ENCODE peak calls at places on chromosomes 13 and 19, in five cellular contexts. One of them, this sample, is unnamed.

GRCh38 chr13:107301724-107302374 is 733.9 kb upstream of the ARGLU1 start:
- DNase-seq in cardiac fibroblast: peak
- DNase-seq in BJ: no peak
- DNase-seq in cardiac muscle cell: peak
- DNase-seq in astrocyte of the cerebellum: no peak
- DNase-seq in this sample: no peak

GRCh38 chr19:34555447-34555846 is 73.9 kb downstream of the WTIP start:
- DNase-seq in cardiac fibroblast: peak
- DNase-seq in BJ: no peak
- DNase-seq in cardiac muscle cell: peak
- DNase-seq in astrocyte of the cerebellum: no peak
- DNase-seq in this sample: no peak

GRCh38 chr13:76552373-76552772 is 333.8 kb downstream of the KCTD12 start:
- DNase-seq in cardiac fibroblast: peak
- DNase-seq in BJ: no peak
- DNase-seq in cardiac muscle cell: peak
- DNase-seq in astrocyte of the cerebellum: no peak
- DNase-seq in this sample: no peak

GRCh38 chr13:23505007-23505406 is 65.2 kb upstream of the TNFRSF19 start:
- DNase-seq in cardiac fibroblast: peak
- DNase-seq in BJ: peak
- DNase-seq in cardiac muscle cell: peak
- DNase-seq in astrocyte of the cerebellum: no peak
- DNase-seq in this sample: no peak

GRCh38 chr13:39506559-39507390 is 96.2 kb downstream of the LHFPL6 start:
- DNase-seq in cardiac fibroblast: no peak
- DNase-seq in BJ: no peak
- DNase-seq in cardiac muscle cell: no peak
- DNase-seq in astrocyte of the cerebellum: no peak
- DNase-seq in this sample: no peak

GRCh38 chr13:77429320-77430142 is 102.6 kb upstream of the MYCBP2 start:
- DNase-seq in cardiac fibroblast: no peak
- DNase-seq in BJ: no peak
- DNase-seq in cardiac muscle cell: no peak
- DNase-seq in astrocyte of the cerebellum: peak
- DNase-seq in this sample: no peak

GRCh38 chr13:33524086-33524485 is 238.5 kb upstream of the STARD13 start:
- DNase-seq in cardiac fibroblast: peak
- DNase-seq in BJ: peak
- DNase-seq in cardiac muscle cell: peak
- DNase-seq in astrocyte of the cerebellum: peak
- DNase-seq in this sample: peak

GRCh38 chr19:48537541-48537940 is 14.4 kb upstream of the SULT2B1 start:
- DNase-seq in cardiac fibroblast: no peak
- DNase-seq in BJ: no peak
- DNase-seq in cardiac muscle cell: no peak
- DNase-seq in astrocyte of the cerebellum: no peak
- DNase-seq in this sample: no peak

GRCh38 chr19:18006895-18007604 is 920 bp upstream of the ARRDC2 start:
- DNase-seq in cardiac fibroblast: peak
- DNase-seq in BJ: no peak
- DNase-seq in cardiac muscle cell: peak
- DNase-seq in astrocyte of the cerebellum: peak
- DNase-seq in this sample: no peak

DNA sequence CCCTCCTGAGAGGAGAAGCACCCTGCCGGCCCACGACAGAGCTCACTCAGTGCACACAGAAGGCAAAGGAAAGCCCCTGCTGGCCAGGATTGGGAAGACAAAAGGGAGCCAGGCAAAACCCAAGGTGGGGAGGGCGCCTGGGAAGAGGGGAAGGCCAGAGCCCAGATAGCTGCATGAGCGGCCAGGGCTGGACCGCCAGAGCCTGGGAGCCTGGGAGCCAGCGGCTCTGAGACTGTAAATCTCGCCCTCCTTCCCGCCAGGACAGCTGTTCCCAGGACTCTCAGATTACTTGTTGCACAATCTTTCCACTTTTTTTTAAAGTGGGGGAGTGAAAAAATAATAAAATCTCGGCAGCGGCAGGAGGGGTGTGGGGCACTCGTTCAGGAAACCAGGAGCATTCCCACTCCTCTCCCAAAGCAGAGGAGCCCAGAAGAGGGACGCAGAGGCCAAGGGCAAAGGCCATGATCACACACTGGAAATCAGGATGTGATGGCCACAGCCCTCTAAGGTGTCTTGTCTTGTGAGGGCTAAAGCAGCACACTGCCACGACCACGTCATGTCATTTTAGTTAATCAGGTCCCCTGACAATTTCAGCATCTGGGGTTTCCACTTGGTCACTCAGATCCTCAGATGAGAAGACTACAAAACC is 19.6 kb upstream of the EPHX3 start:
- DNase-seq in cardiac fibroblast: peak
- DNase-seq in BJ: peak
- DNase-seq in cardiac muscle cell: peak
- DNase-seq in astrocyte of the cerebellum: peak
- DNase-seq in this sample: peak
- TF ChIP-seq CTCF in cardiac fibroblast: peak
- TF ChIP-seq CTCF in BJ: peak
- TF ChIP-seq CTCF in cardiac muscle cell: peak
- TF ChIP-seq CTCF in astrocyte of the cerebellum: peak
- TF ChIP-seq CTCF in this sample: peak

GRCh38 chr19:46661735-46662592 is 982 bp upstream of the DACT3 start:
- DNase-seq in cardiac fibroblast: peak
- DNase-seq in BJ: peak
- DNase-seq in cardiac muscle cell: peak
- DNase-seq in astrocyte of the cerebellum: peak
- DNase-seq in this sample: no peak
- H3K4me3 ChIP-seq in cardiac fibroblast: peak
- H3K4me3 ChIP-seq in BJ: peak
- H3K4me3 ChIP-seq in cardiac muscle cell: no peak
- H3K4me3 ChIP-seq in astrocyte of the cerebellum: peak
- H3K4me3 ChIP-seq in this sample: peak

DNA sequence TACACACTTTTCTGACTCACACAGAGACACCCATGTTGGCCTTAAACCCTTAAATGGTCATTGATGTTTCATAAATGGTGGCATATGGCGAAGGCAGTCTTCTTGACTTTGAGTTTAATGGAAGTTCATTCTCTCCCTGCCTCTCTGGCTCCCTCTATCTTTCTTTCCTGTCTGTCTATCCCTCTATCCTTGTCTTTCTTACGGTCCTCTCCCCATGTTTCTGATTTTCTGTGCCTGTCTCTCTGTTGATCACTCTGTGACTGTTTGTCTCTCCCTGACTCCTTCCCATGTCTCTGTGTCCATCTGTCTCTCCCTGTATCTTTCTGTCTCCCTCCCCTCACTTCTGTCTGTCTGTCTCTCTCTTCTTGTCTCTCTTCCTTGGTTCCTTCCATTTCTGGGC is 43.2 kb upstream of the SHKBP1 start:
- DNase-seq in cardiac fibroblast: no peak
- DNase-seq in BJ: no peak
- DNase-seq in cardiac muscle cell: no peak
- DNase-seq in astrocyte of the cerebellum: no peak
- DNase-seq in this sample: no peak
- TF ChIP-seq CTCF in cardiac fibroblast: peak
- TF ChIP-seq CTCF in BJ: peak
- TF ChIP-seq CTCF in cardiac muscle cell: peak
- TF ChIP-seq CTCF in astrocyte of the cerebellum: peak
- TF ChIP-seq CTCF in this sample: no peak

DNA sequence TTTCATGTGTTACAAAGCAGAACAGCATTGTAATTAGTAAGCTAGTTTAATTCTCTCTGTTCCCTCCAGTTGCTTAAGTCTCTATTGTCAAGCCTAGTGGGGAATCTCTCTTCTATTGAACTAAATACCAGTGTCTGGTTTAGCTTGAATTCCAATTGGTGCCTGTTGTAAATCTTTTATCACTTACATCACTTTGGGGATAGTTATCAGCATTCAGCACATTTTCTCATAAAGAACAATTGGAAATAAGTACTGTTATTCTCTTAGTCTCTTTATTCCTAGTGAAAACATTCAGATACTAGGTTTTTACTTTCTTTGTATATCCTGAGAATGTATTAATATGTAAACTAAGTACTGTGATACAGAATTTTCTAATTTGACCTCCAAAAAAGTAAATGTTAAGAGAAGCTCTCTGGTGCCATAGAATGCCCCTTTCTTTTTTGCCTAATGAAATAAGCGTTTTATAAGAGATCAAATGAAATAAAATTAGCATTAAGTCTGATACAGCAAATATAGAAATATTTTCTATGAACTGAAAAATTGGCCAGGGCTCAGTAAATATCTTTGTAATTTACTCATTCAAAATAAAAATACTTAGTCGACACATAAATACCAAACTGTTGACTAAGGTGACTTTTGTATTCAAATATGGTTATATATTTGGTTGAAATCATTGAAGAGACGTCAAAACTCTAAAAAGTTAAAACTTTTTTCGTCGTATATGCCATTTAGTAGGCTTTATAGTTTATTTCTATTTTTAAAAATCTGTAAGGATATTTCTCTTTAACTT is 25.4 kb downstream of the IPO5 start:
- DNase-seq in cardiac fibroblast: peak
- DNase-seq in BJ: no peak
- DNase-seq in cardiac muscle cell: peak
- DNase-seq in astrocyte of the cerebellum: peak
- DNase-seq in this sample: no peak
- H3K4me3 ChIP-seq in cardiac fibroblast: no peak
- H3K4me3 ChIP-seq in BJ: peak
- H3K4me3 ChIP-seq in cardiac muscle cell: peak
- H3K4me3 ChIP-seq in astrocyte of the cerebellum: peak
- H3K4me3 ChIP-seq in this sample: peak

DNA sequence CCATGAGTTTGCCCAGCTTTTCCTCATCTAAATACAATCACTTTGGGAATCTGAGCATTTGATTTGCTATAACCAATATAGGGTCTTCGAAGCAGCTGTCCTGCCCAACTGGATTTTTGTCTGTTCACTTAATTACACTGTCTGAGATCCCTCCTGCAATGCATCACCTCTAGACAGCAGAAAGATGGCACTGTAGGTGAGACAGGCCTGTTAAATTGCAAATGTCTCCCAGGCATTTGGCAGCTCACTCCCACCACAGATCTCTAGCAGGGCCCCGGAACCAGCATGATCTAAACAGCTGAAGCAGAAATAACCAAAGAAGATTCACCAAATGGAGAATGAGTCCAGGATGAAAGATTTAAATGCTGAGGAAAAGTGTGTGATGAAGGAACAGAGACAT is 41.9 kb upstream of the SERPINE3 start:
- DNase-seq in cardiac fibroblast: no peak
- DNase-seq in BJ: no peak
- DNase-seq in cardiac muscle cell: no peak
- DNase-seq in astrocyte of the cerebellum: no peak
- DNase-seq in this sample: no peak
- TF ChIP-seq CTCF in cardiac fibroblast: no peak
- TF ChIP-seq CTCF in BJ: no peak
- TF ChIP-seq CTCF in cardiac muscle cell: no peak
- TF ChIP-seq CTCF in astrocyte of the cerebellum: no peak
- TF ChIP-seq CTCF in this sample: no peak

GRCh38 chr13:52845334-52845761 is 3.1 kb downstream of the PCDH8 start:
- DNase-seq in cardiac fibroblast: no peak
- DNase-seq in BJ: no peak
- DNase-seq in cardiac muscle cell: no peak
- DNase-seq in astrocyte of the cerebellum: no peak
- DNase-seq in this sample: no peak
- H3K4me3 ChIP-seq in cardiac fibroblast: no peak
- H3K4me3 ChIP-seq in BJ: no peak
- H3K4me3 ChIP-seq in cardiac muscle cell: no peak
- H3K4me3 ChIP-seq in astrocyte of the cerebellum: no peak
- H3K4me3 ChIP-seq in this sample: no peak

This sample was measured in AG04449.